ENCODE peak calls at places on chromosomes 2 and 18, in eight cellular contexts. One of them, this sample, is unnamed. For H3K4me1, the result is how much of the 10 kb centered on the place peaks cover.

GRCh38 chr2:239828192-239828972 is 196.8 kb downstream of the NDUFA10 start:
- DNase-seq in OCI-LY7: no peak
- DNase-seq in MM.1S: no peak
- DNase-seq in adrenal gland: no peak
- DNase-seq in tibial artery: peak
- DNase-seq in SJCRH30: no peak
- DNase-seq in mucosa of descending colon: no peak
- DNase-seq in cardiac muscle cell: no peak
- DNase-seq in this sample: no peak

GRCh38 chr2:19122220-19122619 is 236.2 kb downstream of the OSR1 start:
- DNase-seq in adrenal gland: no peak
- DNase-seq in MM.1S: no peak
- DNase-seq in SJCRH30: no peak
- DNase-seq in OCI-LY7: no peak
- DNase-seq in tibial artery: no peak
- DNase-seq in mucosa of descending colon: no peak
- DNase-seq in cardiac muscle cell: no peak
- DNase-seq in this sample: no peak

GRCh38 chr2:70002241-70002896 is 40.9 kb upstream of the ASPRV1 start:
- DNase-seq in tibial artery: no peak
- DNase-seq in cardiac muscle cell: no peak
- DNase-seq in OCI-LY7: peak
- DNase-seq in adrenal gland: no peak
- DNase-seq in SJCRH30: no peak
- DNase-seq in MM.1S: no peak
- DNase-seq in mucosa of descending colon: no peak
- DNase-seq in this sample: no peak

GRCh38 chr2:16685340-16685715 is 19.7 kb upstream of the CYRIA start:
- DNase-seq in adrenal gland: no peak
- DNase-seq in OCI-LY7: no peak
- DNase-seq in SJCRH30: no peak
- DNase-seq in tibial artery: no peak
- DNase-seq in mucosa of descending colon: no peak
- DNase-seq in cardiac muscle cell: no peak
- DNase-seq in MM.1S: no peak
- DNase-seq in this sample: no peak

GRCh38 chr2:193517615-193518014 is 1322.9 kb upstream of the TMEFF2 start:
- DNase-seq in tibial artery: no peak
- DNase-seq in adrenal gland: no peak
- DNase-seq in OCI-LY7: no peak
- DNase-seq in SJCRH30: no peak
- DNase-seq in cardiac muscle cell: no peak
- DNase-seq in mucosa of descending colon: no peak
- DNase-seq in MM.1S: no peak
- DNase-seq in this sample: no peak

GRCh38 chr2:148999451-148999891 is 39.0 kb upstream of the LYPD6B start:
- DNase-seq in tibial artery: no peak
- DNase-seq in OCI-LY7: no peak
- DNase-seq in SJCRH30: no peak
- DNase-seq in adrenal gland: no peak
- DNase-seq in cardiac muscle cell: no peak
- DNase-seq in mucosa of descending colon: no peak
- DNase-seq in MM.1S: no peak
- DNase-seq in this sample: no peak

GRCh38 chr2:232643813-232644347 is 10.5 kb downstream of the EFHD1 start:
- DNase-seq in SJCRH30: no peak
- DNase-seq in adrenal gland: no peak
- DNase-seq in OCI-LY7: no peak
- DNase-seq in MM.1S: no peak
- DNase-seq in cardiac muscle cell: no peak
- DNase-seq in mucosa of descending colon: no peak
- DNase-seq in tibial artery: no peak
- DNase-seq in this sample: no peak

GRCh38 chr2:217329023-217329431 is 469.2 kb upstream of the TNP1 start:
- DNase-seq in mucosa of descending colon: no peak
- DNase-seq in cardiac muscle cell: no peak
- DNase-seq in OCI-LY7: no peak
- DNase-seq in SJCRH30: no peak
- DNase-seq in tibial artery: no peak
- DNase-seq in MM.1S: no peak
- DNase-seq in adrenal gland: no peak
- DNase-seq in this sample: no peak

GRCh38 chr2:197515798-197516761 is at the start of gene MOB4:
- DNase-seq in cardiac muscle cell: peak
- DNase-seq in mucosa of descending colon: peak
- DNase-seq in MM.1S: peak
- DNase-seq in SJCRH30: peak
- DNase-seq in adrenal gland: peak
- DNase-seq in tibial artery: peak
- DNase-seq in OCI-LY7: peak
- DNase-seq in this sample: peak

DNA sequence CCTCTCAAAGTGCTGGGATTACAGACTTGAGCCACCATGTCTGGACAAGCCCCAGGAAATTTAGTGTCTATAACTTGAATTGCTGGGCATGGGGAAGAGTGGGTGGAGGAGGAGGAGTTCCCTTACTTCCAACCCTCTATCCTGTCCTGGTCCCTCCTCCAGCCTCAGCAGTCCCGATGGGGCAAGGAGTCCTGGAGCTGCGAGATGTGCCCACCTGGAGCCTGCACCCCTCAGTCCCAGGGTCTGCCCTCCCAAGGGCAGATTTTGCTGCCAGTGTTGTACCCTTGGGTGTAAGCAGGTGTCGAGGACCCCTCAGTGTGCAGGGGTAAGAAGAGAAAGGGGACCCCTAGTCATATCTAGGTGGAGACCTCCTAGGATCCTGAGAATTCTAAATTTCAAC is 2.8 kb downstream of the VAMP8 start:
- DNase-seq in tibial artery: no peak
- DNase-seq in OCI-LY7: no peak
- DNase-seq in cardiac muscle cell: no peak
- DNase-seq in SJCRH30: no peak
- DNase-seq in adrenal gland: no peak
- DNase-seq in MM.1S: no peak
- DNase-seq in mucosa of descending colon: peak
- DNase-seq in this sample: no peak
- H3K4me1 ChIP-seq in tibial artery: under half
- H3K4me1 ChIP-seq in OCI-LY7: under half
- H3K4me1 ChIP-seq in cardiac muscle cell: under half
- H3K4me1 ChIP-seq in SJCRH30: under half
- H3K4me1 ChIP-seq in adrenal gland: under half
- H3K4me1 ChIP-seq in MM.1S: under half
- H3K4me1 ChIP-seq in mucosa of descending colon: under half
- H3K4me1 ChIP-seq in this sample: under half

DNA sequence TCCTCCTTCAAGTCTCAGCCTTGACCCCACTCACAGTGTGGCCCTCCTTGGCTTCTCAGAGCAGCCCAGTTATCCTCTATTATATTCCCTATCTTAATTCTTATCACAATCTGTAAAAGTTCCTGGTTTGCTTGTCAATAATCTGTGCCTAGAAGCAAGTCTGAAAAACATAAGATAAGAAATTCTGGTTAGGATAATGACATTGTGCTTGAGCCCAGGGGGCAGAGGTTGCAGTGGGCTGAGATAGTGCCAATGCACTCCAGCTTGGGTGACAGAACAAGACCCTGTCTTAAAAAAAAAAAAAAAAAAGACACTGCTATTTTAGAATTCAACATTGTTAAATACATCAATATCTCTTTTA is 63.9 kb downstream of the TMEM131 start:
- DNase-seq in SJCRH30: no peak
- DNase-seq in adrenal gland: no peak
- DNase-seq in cardiac muscle cell: no peak
- DNase-seq in tibial artery: no peak
- DNase-seq in OCI-LY7: no peak
- DNase-seq in MM.1S: no peak
- DNase-seq in mucosa of descending colon: no peak
- DNase-seq in this sample: no peak
- H3K4me3 ChIP-seq in SJCRH30: no peak
- H3K4me3 ChIP-seq in adrenal gland: no peak
- H3K4me3 ChIP-seq in cardiac muscle cell: no peak
- H3K4me3 ChIP-seq in tibial artery: no peak
- H3K4me3 ChIP-seq in OCI-LY7: peak
- H3K4me3 ChIP-seq in MM.1S: no peak
- H3K4me3 ChIP-seq in mucosa of descending colon: no peak
- H3K4me3 ChIP-seq in this sample: no peak

GRCh38 chr18:10412933-10413332 is 41.5 kb upstream of the APCDD1 start:
- DNase-seq in OCI-LY7: no peak
- DNase-seq in MM.1S: no peak
- DNase-seq in mucosa of descending colon: no peak
- DNase-seq in cardiac muscle cell: no peak
- DNase-seq in adrenal gland: no peak
- DNase-seq in tibial artery: no peak
- DNase-seq in SJCRH30: no peak
- DNase-seq in this sample: no peak

GRCh38 chr18:10416020-10416419 is 38.4 kb upstream of the APCDD1 start:
- DNase-seq in adrenal gland: no peak
- DNase-seq in SJCRH30: no peak
- DNase-seq in tibial artery: no peak
- DNase-seq in MM.1S: no peak
- DNase-seq in cardiac muscle cell: no peak
- DNase-seq in mucosa of descending colon: no peak
- DNase-seq in OCI-LY7: no peak
- DNase-seq in this sample: no peak

GRCh38 chr18:10413722-10414121 is 40.7 kb upstream of the APCDD1 start:
- DNase-seq in MM.1S: no peak
- DNase-seq in tibial artery: no peak
- DNase-seq in OCI-LY7: no peak
- DNase-seq in adrenal gland: no peak
- DNase-seq in cardiac muscle cell: no peak
- DNase-seq in mucosa of descending colon: no peak
- DNase-seq in SJCRH30: no peak
- DNase-seq in this sample: no peak

GRCh38 chr18:10417191-10417590 is 37.2 kb upstream of the APCDD1 start:
- DNase-seq in MM.1S: no peak
- DNase-seq in adrenal gland: no peak
- DNase-seq in SJCRH30: no peak
- DNase-seq in tibial artery: no peak
- DNase-seq in cardiac muscle cell: no peak
- DNase-seq in OCI-LY7: no peak
- DNase-seq in mucosa of descending colon: no peak
- DNase-seq in this sample: no peak

GRCh38 chr18:10414293-10414842 is 40.1 kb upstream of the APCDD1 start:
- DNase-seq in cardiac muscle cell: no peak
- DNase-seq in mucosa of descending colon: no peak
- DNase-seq in tibial artery: no peak
- DNase-seq in adrenal gland: no peak
- DNase-seq in OCI-LY7: no peak
- DNase-seq in MM.1S: no peak
- DNase-seq in SJCRH30: no peak
- DNase-seq in this sample: no peak
- H3K4me1 ChIP-seq in cardiac muscle cell: under half
- H3K4me1 ChIP-seq in mucosa of descending colon: under half
- H3K4me1 ChIP-seq in tibial artery: under half
- H3K4me1 ChIP-seq in adrenal gland: under half
- H3K4me1 ChIP-seq in OCI-LY7: under half
- H3K4me1 ChIP-seq in MM.1S: under half
- H3K4me1 ChIP-seq in SJCRH30: under half
- H3K4me1 ChIP-seq in this sample: under half

DNA sequence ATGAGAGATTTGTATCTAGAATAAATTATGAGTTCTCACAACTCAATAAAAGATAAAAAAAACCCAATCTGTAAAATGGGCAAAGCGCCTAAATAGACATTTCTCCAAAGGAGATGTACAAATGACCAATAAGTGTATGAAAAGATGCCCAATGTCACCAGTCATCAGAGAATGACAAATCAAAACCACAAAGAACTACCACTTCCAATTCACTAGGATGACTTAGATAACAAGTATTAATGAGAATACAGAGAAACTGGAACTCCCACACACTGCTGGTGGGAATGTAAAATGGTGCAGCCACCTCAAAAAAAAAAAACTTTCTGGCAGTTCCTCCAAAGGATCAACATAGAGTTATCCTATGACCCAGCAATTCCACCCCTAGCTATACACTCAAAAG is 17.4 kb upstream of the COL6A3 start:
- DNase-seq in cardiac muscle cell: no peak
- DNase-seq in SJCRH30: no peak
- DNase-seq in adrenal gland: no peak
- DNase-seq in OCI-LY7: no peak
- DNase-seq in MM.1S: no peak
- DNase-seq in mucosa of descending colon: no peak
- DNase-seq in tibial artery: no peak
- DNase-seq in this sample: no peak
- H3K4me3 ChIP-seq in cardiac muscle cell: no peak
- H3K4me3 ChIP-seq in SJCRH30: no peak
- H3K4me3 ChIP-seq in adrenal gland: no peak
- H3K4me3 ChIP-seq in OCI-LY7: no peak
- H3K4me3 ChIP-seq in MM.1S: no peak
- H3K4me3 ChIP-seq in mucosa of descending colon: no peak
- H3K4me3 ChIP-seq in tibial artery: no peak
- H3K4me3 ChIP-seq in this sample: no peak

DNA sequence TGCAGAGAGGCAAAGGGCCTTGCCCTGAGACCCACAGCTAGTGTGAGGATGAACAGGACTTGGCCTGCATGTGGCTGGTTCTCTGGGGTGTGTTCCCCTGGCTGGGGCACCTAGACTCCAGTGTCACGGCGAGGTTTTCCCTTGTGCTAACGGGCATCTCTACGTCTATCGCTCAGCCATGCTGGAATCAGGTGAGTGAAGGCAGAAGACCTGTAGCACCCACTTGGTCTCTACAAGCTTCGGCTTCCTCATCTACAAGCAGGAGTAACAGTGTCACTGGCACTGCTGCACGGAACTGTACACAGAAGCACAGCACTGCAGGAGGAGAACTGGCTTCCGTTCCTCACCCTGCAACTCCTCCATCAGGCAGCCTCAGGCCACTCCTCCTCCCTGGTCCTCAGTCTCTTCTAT is 30.6 kb downstream of the HS1BP3 start:
- DNase-seq in MM.1S: no peak
- DNase-seq in adrenal gland: peak
- DNase-seq in tibial artery: peak
- DNase-seq in OCI-LY7: no peak
- DNase-seq in mucosa of descending colon: no peak
- DNase-seq in SJCRH30: no peak
- DNase-seq in cardiac muscle cell: no peak
- DNase-seq in this sample: no peak
- H3K4me1 ChIP-seq in MM.1S: under half
- H3K4me1 ChIP-seq in adrenal gland: half or more
- H3K4me1 ChIP-seq in tibial artery: half or more
- H3K4me1 ChIP-seq in OCI-LY7: under half
- H3K4me1 ChIP-seq in mucosa of descending colon: under half
- H3K4me1 ChIP-seq in SJCRH30: half or more
- H3K4me1 ChIP-seq in cardiac muscle cell: under half
- H3K4me1 ChIP-seq in this sample: under half

DNA sequence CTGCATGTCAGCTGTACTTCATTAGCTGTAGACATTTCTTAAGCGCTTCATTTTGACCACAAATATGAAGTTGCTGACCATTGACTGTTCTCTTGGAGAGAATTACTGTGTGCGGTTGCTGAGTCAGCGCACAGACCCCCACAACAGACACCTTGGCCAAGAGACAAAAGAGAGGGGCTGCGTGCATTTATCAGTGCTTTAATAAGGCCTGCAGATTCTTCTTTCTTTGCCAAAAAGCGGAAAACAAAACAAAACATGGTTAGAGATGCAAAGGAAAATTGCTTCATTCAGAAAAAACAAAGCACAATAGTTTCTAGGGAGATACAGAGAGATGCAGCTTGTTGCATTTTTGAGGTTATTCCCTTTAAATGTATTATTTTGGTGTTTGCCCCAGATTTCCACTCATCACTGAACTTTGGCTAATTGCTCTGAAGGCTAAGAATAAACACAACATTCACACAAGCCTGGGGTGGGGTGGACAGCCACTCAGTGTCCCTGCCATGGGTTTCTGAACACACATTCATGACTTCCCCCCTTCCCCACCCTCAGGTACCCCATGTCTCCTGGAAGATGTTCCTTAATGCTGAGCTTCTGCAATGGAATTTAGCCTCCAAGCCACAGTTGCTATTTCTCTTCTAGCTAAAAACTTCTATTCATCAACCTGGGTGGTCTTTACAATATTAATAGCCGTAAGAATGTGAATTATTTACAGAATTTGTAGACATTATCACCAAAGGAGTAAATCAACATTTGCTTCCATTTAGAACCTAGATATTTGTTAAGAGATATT is 174.9 kb downstream of the ACKR3 start:
- DNase-seq in MM.1S: no peak
- DNase-seq in mucosa of descending colon: no peak
- DNase-seq in cardiac muscle cell: no peak
- DNase-seq in SJCRH30: peak
- DNase-seq in adrenal gland: no peak
- DNase-seq in tibial artery: no peak
- DNase-seq in OCI-LY7: no peak
- DNase-seq in this sample: peak
- H3K4me3 ChIP-seq in MM.1S: no peak
- H3K4me3 ChIP-seq in mucosa of descending colon: no peak
- H3K4me3 ChIP-seq in cardiac muscle cell: no peak
- H3K4me3 ChIP-seq in SJCRH30: no peak
- H3K4me3 ChIP-seq in adrenal gland: no peak
- H3K4me3 ChIP-seq in tibial artery: no peak
- H3K4me3 ChIP-seq in OCI-LY7: no peak
- H3K4me3 ChIP-seq in this sample: no peak